ENCODE peak calls at places on chromosomes 12 and 14, in nine cellular contexts. E, H, O, I, R, J, X, C and M are unnamed samples.
A peak's percentile ranks its signal among the peaks of the same experiment; 100 is the strongest.

GRCh38 chr14:90168425-90169105 is 87.8 kb upstream of the PSMC1 start:
- DNase-seq in E (no peak), H (no peak), O (peak; percentile 75), I (peak; percentile 84), R (no peak), J (no peak), X (no peak), C (no peak), M (no peak)

GRCh38 chr14:102421366-102422057 is 58.8 kb downstream of the TECPR2 start:
- DNase-seq in E (no peak), H (no peak), O (peak; percentile 51), I (no peak), R (no peak), J (no peak), X (no peak), C (no peak), M (no peak)

GRCh38 chr14:104085889-104086201 is 345 bp downstream of the ASPG start:
- DNase-seq in E (no peak), H (no peak), O (no peak), I (no peak), R (no peak), J (no peak), X (no peak), C (no peak), M (no peak)

GRCh38 chr12:6688543-6688999 is 604 bp downstream of the ZNF384 start:
- DNase-seq in E (no peak), H (no peak), O (no peak), I (peak; percentile 9), R (no peak), J (no peak), X (no peak), C (peak; percentile 74), M (no peak)

GRCh38 chr12:6351622-6352021 is 9.7 kb upstream of the TNFRSF1A start:
- DNase-seq in E (no peak), H (no peak), O (no peak), I (no peak), R (no peak), J (no peak), X (no peak), C (no peak), M (no peak)

GRCh38 chr12:34607520-34608195 is 585.4 kb downstream of the ALG10 start:
- DNase-seq in E (peak; percentile 5), H (no peak), O (no peak), I (no peak), R (no peak), J (no peak), X (no peak), C (no peak), M (peak; percentile 43)

GRCh38 chr14:44634692-44635091 is 127.6 kb upstream of the FSCB start:
- DNase-seq in E (no peak), H (no peak), O (no peak), I (no peak), R (no peak), J (no peak), X (no peak), C (no peak), M (no peak)

GRCh38 chr12:67681145-67681778 is 32.7 kb downstream of the DYRK2 start:
- DNase-seq in E (peak; percentile 56), H (no peak), O (peak; percentile 86), I (peak; percentile 97), R (no peak), J (no peak), X (peak; percentile 10), C (no peak), M (no peak)

GRCh38 chr12:68785358-68785757 is 22.6 kb upstream of the MDM2 start:
- DNase-seq in E (no peak), H (no peak), O (no peak), I (no peak), R (no peak), J (no peak), X (no peak), C (no peak), M (no peak)

GRCh38 chr12:34405286-34406227 is 383.3 kb downstream of the ALG10 start:
- DNase-seq in E (peak; percentile 1), H (no peak), O (peak; percentile 37), I (no peak), R (peak; percentile 24), J (no peak), X (no peak), C (peak; percentile 12), M (peak; percentile 57)

GRCh38 chr12:10959777-10960176 is 20.7 kb upstream of the TAS2R14 start:
- DNase-seq in E (no peak), H (peak; percentile 10), O (no peak), I (no peak), R (no peak), J (peak; percentile 6), X (no peak), C (no peak), M (no peak)

GRCh38 chr14:37195327-37195726 is 2.4 kb upstream of the MIPOL1 start:
- DNase-seq in E (no peak), H (no peak), O (peak; percentile 15), I (peak; percentile 68), R (no peak), J (peak; percentile 72), X (no peak), C (no peak), M (no peak)

GRCh38 chr14:97785495-97785894 is 988.3 kb downstream of the VRK1 start:
- DNase-seq in E (no peak), H (no peak), O (no peak), I (no peak), R (no peak), J (no peak), X (no peak), C (no peak), M (no peak)

GRCh38 chr12:55829967-55830600 is 697 bp upstream of the DNAJC14 start:
- DNase-seq in E (peak; percentile 73), H (no peak), O (peak; percentile 90), I (no peak), R (peak; percentile 63), J (no peak), X (no peak), C (peak; percentile 81), M (no peak)

GRCh38 chr14:103158688-103159087 is 35.4 kb downstream of the TNFAIP2 start:
- DNase-seq in E (no peak), H (no peak), O (no peak), I (no peak), R (no peak), J (no peak), X (no peak), C (no peak), M (peak; percentile 28)

GRCh38 chr14:74739293-74740030 is 23.7 kb upstream of the YLPM1 start:
- DNase-seq in E (no peak), H (no peak), O (no peak), I (peak; percentile 14), R (no peak), J (no peak), X (no peak), C (no peak), M (no peak)

GRCh38 chr14:71399057-71399487 is 491.8 kb downstream of the PCNX1 start:
- DNase-seq in E (no peak), H (no peak), O (no peak), I (no peak), R (no peak), J (no peak), X (no peak), C (no peak), M (no peak)

GRCh38 chr12:48810817-48811453 is 7.4 kb upstream of the CACNB3 start:
- DNase-seq in E (peak; percentile 67), H (no peak), O (peak; percentile 95), I (peak; percentile 89), R (no peak), J (peak; percentile 34), X (no peak), C (peak; percentile 84), M (no peak)

GRCh38 chr12:66288121-66288520 is 14.2 kb upstream of the HELB start:
- DNase-seq in E (no peak), H (no peak), O (no peak), I (no peak), R (no peak), J (no peak), X (no peak), C (no peak), M (no peak)

GRCh38 chr12:27515671-27516070 is 8.3 kb upstream of the PPFIBP1 start:
- DNase-seq in E (no peak), H (no peak), O (no peak), I (no peak), R (no peak), J (no peak), X (no peak), C (no peak), M (no peak)

DNA sequence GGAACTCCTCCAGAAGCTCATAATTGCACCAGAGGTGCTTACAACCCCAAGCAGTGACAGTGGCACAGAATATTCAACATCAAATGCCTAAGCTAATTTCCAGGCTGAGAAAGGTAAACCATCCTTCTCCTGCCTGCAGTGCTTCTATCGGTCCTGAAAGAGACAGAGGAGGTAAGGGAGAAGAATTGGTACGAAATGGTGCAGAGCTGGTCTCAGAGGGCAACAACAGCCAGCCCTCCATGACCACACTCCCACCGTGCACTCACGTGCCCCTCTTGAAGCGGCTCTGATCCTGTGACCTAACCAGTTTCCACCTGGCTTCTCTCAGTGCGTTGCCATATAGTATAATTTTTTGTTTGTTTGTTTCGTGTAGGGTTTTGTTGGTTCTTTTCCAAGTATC is 1.5 kb upstream of the ATP2A2 start:
- DNase-seq in E (no peak), H (no peak), O (no peak), I (no peak), R (no peak), J (no peak), X (no peak), C (no peak), M (peak; percentile 49)
- H3K4me3 ChIP-seq in E (no peak overlapping the region), H (no peak overlapping the region), O (no peak overlapping the region), I (no peak overlapping the region), R (no peak overlapping the region), J (peak overlapping the region; percentile 65), X (no peak overlapping the region), C (no peak overlapping the region), M (no peak overlapping the region)

GRCh38 chr12:45257185-45257585 is 41.3 kb downstream of the ANO6 start:
- DNase-seq in E (no peak), H (no peak), O (no peak), I (no peak), R (no peak), J (no peak), X (no peak), C (no peak), M (no peak)
- H3K27ac ChIP-seq in E (no peak overlapping the region), H (peak overlapping the region; percentile 6), O (no peak overlapping the region), I (no peak overlapping the region), R (no peak overlapping the region), J (no peak overlapping the region), X (peak overlapping the region; percentile 6), C (no peak overlapping the region), M (no peak overlapping the region)

DNA sequence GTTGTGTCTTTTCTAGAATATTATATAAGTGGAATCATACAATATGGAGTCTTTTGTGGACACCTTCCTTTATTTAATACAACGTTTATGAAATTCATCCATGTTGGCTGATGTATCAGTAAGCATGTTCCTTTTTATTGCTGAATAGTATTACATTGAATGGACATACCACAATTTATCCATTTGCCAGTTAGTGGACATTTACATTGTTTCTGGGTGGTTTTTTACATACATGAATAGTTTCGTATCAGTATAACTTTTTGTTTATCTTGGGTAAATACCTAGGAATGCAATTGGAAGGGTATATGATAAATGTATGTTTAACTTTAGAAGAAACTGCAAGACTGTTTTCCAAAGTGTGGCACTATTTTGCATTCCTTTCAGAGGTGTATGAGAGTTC is 23.1 kb downstream of the IQSEC3 start:
- DNase-seq in E (no peak), H (no peak), O (no peak), I (no peak), R (no peak), J (no peak), X (no peak), C (no peak), M (no peak)
- TF ChIP-seq CTCF in E (no peak), H (no peak), O (no peak), I (no peak), R (no peak), J (no peak), X (no peak), C (no peak), M (no peak)

GRCh38 chr12:57549909-57550627 is at the start of gene KIF5A:
- DNase-seq in E (peak; percentile 40), H (peak; percentile 63), O (peak; percentile 90), I (no peak), R (no peak), J (no peak), X (no peak), C (no peak), M (peak; percentile 67)
- H3K4me3 ChIP-seq in E (peak within 1 kb of the TSS; percentile 38), H (peak within 1 kb of the TSS; percentile 57), O (peak within 1 kb of the TSS; percentile 41), I (peak within 1 kb of the TSS; percentile 69), R (peak within 1 kb of the TSS; percentile 17), J (peak within 1 kb of the TSS; percentile 51), X (peak within 1 kb of the TSS; percentile 81), C (peak within 1 kb of the TSS; percentile 45), M (peak within 1 kb of the TSS; percentile 75)